ENCODE peak calls at places on chromosomes 5 and 9, in six cellular contexts. One of them, this sample, is unnamed.

GRCh38 chr5:56288880-56289601 is 55.9 kb upstream of the ANKRD55 start:
- DNase-seq in transverse colon: no peak
- DNase-seq in body of pancreas: peak
- DNase-seq in prostate gland: no peak
- DNase-seq in K562: peak
- DNase-seq in ovary: no peak
- DNase-seq in this sample: no peak

GRCh38 chr5:142696379-142696778 is 10.5 kb upstream of the FGF1 start:
- DNase-seq in transverse colon: no peak
- DNase-seq in body of pancreas: no peak
- DNase-seq in prostate gland: no peak
- DNase-seq in K562: no peak
- DNase-seq in ovary: no peak
- DNase-seq in this sample: no peak

GRCh38 chr5:122311888-122312669 is at the start of gene SNCAIP:
- DNase-seq in transverse colon: peak
- DNase-seq in body of pancreas: peak
- DNase-seq in prostate gland: peak
- DNase-seq in K562: peak
- DNase-seq in ovary: peak
- DNase-seq in this sample: peak

GRCh38 chr5:168726342-168726741 is 147.2 kb upstream of the PANK3 start:
- DNase-seq in transverse colon: no peak
- DNase-seq in body of pancreas: no peak
- DNase-seq in prostate gland: no peak
- DNase-seq in K562: no peak
- DNase-seq in ovary: no peak
- DNase-seq in this sample: no peak

GRCh38 chr9:86097510-86098224 is 1.7 kb downstream of the GOLM1 start:
- DNase-seq in transverse colon: peak
- DNase-seq in body of pancreas: no peak
- DNase-seq in prostate gland: no peak
- DNase-seq in K562: no peak
- DNase-seq in ovary: no peak
- DNase-seq in this sample: no peak

GRCh38 chr9:93132946-93133640 is 958 bp downstream of the NINJ1 start:
- DNase-seq in transverse colon: peak
- DNase-seq in body of pancreas: no peak
- DNase-seq in prostate gland: peak
- DNase-seq in K562: no peak
- DNase-seq in ovary: peak
- DNase-seq in this sample: peak

GRCh38 chr5:142872217-142872616 is 102.0 kb downstream of the ARHGAP26 start:
- DNase-seq in transverse colon: no peak
- DNase-seq in body of pancreas: no peak
- DNase-seq in prostate gland: no peak
- DNase-seq in K562: no peak
- DNase-seq in ovary: no peak
- DNase-seq in this sample: no peak

GRCh38 chr9:116152941-116153764 is 438 bp upstream of the PAPPA start:
- DNase-seq in transverse colon: no peak
- DNase-seq in body of pancreas: no peak
- DNase-seq in prostate gland: no peak
- DNase-seq in K562: no peak
- DNase-seq in ovary: peak
- DNase-seq in this sample: no peak

GRCh38 chr5:117337064-117337749 is 762.6 kb upstream of the SEMA6A start:
- DNase-seq in transverse colon: peak
- DNase-seq in body of pancreas: no peak
- DNase-seq in prostate gland: no peak
- DNase-seq in K562: no peak
- DNase-seq in ovary: no peak
- DNase-seq in this sample: peak

GRCh38 chr9:124409410-124409809 is 5.8 kb downstream of the PSMB7 start:
- DNase-seq in transverse colon: no peak
- DNase-seq in body of pancreas: no peak
- DNase-seq in prostate gland: no peak
- DNase-seq in K562: no peak
- DNase-seq in ovary: no peak
- DNase-seq in this sample: no peak

GRCh38 chr5:40486437-40487270 is 193.1 kb upstream of the PTGER4 start:
- DNase-seq in transverse colon: no peak
- DNase-seq in body of pancreas: peak
- DNase-seq in prostate gland: no peak
- DNase-seq in K562: no peak
- DNase-seq in ovary: no peak
- DNase-seq in this sample: no peak

GRCh38 chr5:29169851-29170250 is 2023.6 kb upstream of the CDH6 start:
- DNase-seq in transverse colon: no peak
- DNase-seq in body of pancreas: no peak
- DNase-seq in prostate gland: no peak
- DNase-seq in K562: no peak
- DNase-seq in ovary: no peak
- DNase-seq in this sample: no peak

GRCh38 chr9:15277400-15278137 is 29.4 kb downstream of the TTC39B start:
- DNase-seq in transverse colon: no peak
- DNase-seq in body of pancreas: no peak
- DNase-seq in prostate gland: no peak
- DNase-seq in K562: no peak
- DNase-seq in ovary: no peak
- DNase-seq in this sample: no peak

GRCh38 chr5:13917061-13917460 is 27.4 kb downstream of the DNAH5 start:
- DNase-seq in transverse colon: no peak
- DNase-seq in body of pancreas: no peak
- DNase-seq in prostate gland: no peak
- DNase-seq in K562: no peak
- DNase-seq in ovary: no peak
- DNase-seq in this sample: no peak

GRCh38 chr9:21465859-21466518 is 16.1 kb downstream of the IFNE start:
- DNase-seq in transverse colon: no peak
- DNase-seq in body of pancreas: peak
- DNase-seq in prostate gland: peak
- DNase-seq in K562: no peak
- DNase-seq in ovary: no peak
- DNase-seq in this sample: no peak

GRCh38 chr9:110048473-110048975 is 159.4 kb downstream of the C9orf152 start:
- DNase-seq in transverse colon: peak
- DNase-seq in body of pancreas: peak
- DNase-seq in prostate gland: peak
- DNase-seq in K562: peak
- DNase-seq in ovary: peak
- DNase-seq in this sample: peak

GRCh38 chr9:104854613-104855012 is 73.3 kb downstream of the ABCA1 start:
- DNase-seq in transverse colon: no peak
- DNase-seq in body of pancreas: no peak
- DNase-seq in prostate gland: no peak
- DNase-seq in K562: no peak
- DNase-seq in ovary: no peak
- DNase-seq in this sample: no peak

GRCh38 chr9:100160021-100160420 is 61.0 kb downstream of the INVS start:
- DNase-seq in transverse colon: no peak
- DNase-seq in body of pancreas: no peak
- DNase-seq in prostate gland: no peak
- DNase-seq in K562: no peak
- DNase-seq in ovary: no peak
- DNase-seq in this sample: no peak

GRCh38 chr9:74696520-74696919 is 191.2 kb downstream of the TRPM6 start:
- DNase-seq in transverse colon: no peak
- DNase-seq in body of pancreas: no peak
- DNase-seq in prostate gland: no peak
- DNase-seq in K562: no peak
- DNase-seq in ovary: no peak
- DNase-seq in this sample: no peak

GRCh38 chr5:111755942-111756353 is 1.0 kb downstream of the NREP start:
- DNase-seq in transverse colon: no peak
- DNase-seq in body of pancreas: no peak
- DNase-seq in prostate gland: no peak
- DNase-seq in K562: no peak
- DNase-seq in ovary: no peak
- DNase-seq in this sample: no peak

GRCh38 chr5:126852104-126852531 is 75.2 kb downstream of the LMNB1 start:
- DNase-seq in transverse colon: no peak
- DNase-seq in body of pancreas: no peak
- DNase-seq in prostate gland: no peak
- DNase-seq in K562: no peak
- DNase-seq in ovary: peak
- DNase-seq in this sample: no peak

GRCh38 chr5:178931846-178932760 is 8.9 kb upstream of the ZNF454 start:
- DNase-seq in transverse colon: no peak
- DNase-seq in body of pancreas: no peak
- DNase-seq in prostate gland: no peak
- DNase-seq in K562: no peak
- DNase-seq in ovary: no peak
- DNase-seq in this sample: no peak

GRCh38 chr5:57950616-57951228 is 468.1 kb upstream of the ACTBL2 start:
- DNase-seq in transverse colon: no peak
- DNase-seq in body of pancreas: no peak
- DNase-seq in prostate gland: no peak
- DNase-seq in K562: no peak
- DNase-seq in ovary: no peak
- DNase-seq in this sample: no peak

GRCh38 chr5:172941067-172941516 is 18.1 kb upstream of the RPL26L1 start:
- DNase-seq in transverse colon: no peak
- DNase-seq in body of pancreas: no peak
- DNase-seq in prostate gland: no peak
- DNase-seq in K562: no peak
- DNase-seq in ovary: no peak
- DNase-seq in this sample: no peak

GRCh38 chr5:107285772-107286171 is 385.0 kb downstream of the EFNA5 start:
- DNase-seq in transverse colon: no peak
- DNase-seq in body of pancreas: no peak
- DNase-seq in prostate gland: no peak
- DNase-seq in K562: no peak
- DNase-seq in ovary: no peak
- DNase-seq in this sample: no peak

GRCh38 chr5:37071901-37072581 is 177.1 kb downstream of the CPLANE1 start:
- DNase-seq in transverse colon: no peak
- DNase-seq in body of pancreas: no peak
- DNase-seq in prostate gland: no peak
- DNase-seq in K562: no peak
- DNase-seq in ovary: no peak
- DNase-seq in this sample: no peak

GRCh38 chr5:4994994-4995393 is 145.1 kb upstream of the ADAMTS16 start:
- DNase-seq in transverse colon: no peak
- DNase-seq in body of pancreas: no peak
- DNase-seq in prostate gland: no peak
- DNase-seq in K562: no peak
- DNase-seq in ovary: peak
- DNase-seq in this sample: no peak

GRCh38 chr5:176700239-176700847 is 53.1 kb downstream of the TSPAN17 start:
- DNase-seq in transverse colon: no peak
- DNase-seq in body of pancreas: no peak
- DNase-seq in prostate gland: no peak
- DNase-seq in K562: peak
- DNase-seq in ovary: no peak
- DNase-seq in this sample: no peak

GRCh38 chr5:64635056-64635686 is 55.1 kb upstream of the SHISAL2B start:
- DNase-seq in transverse colon: no peak
- DNase-seq in body of pancreas: no peak
- DNase-seq in prostate gland: no peak
- DNase-seq in K562: peak
- DNase-seq in ovary: no peak
- DNase-seq in this sample: no peak

GRCh38 chr5:67425514-67425913 is 228.9 kb upstream of the CD180 start:
- DNase-seq in transverse colon: no peak
- DNase-seq in body of pancreas: no peak
- DNase-seq in prostate gland: no peak
- DNase-seq in K562: no peak
- DNase-seq in ovary: no peak
- DNase-seq in this sample: no peak

GRCh38 chr5:6773342-6774035 is 60.3 kb downstream of the TENT4A start:
- DNase-seq in transverse colon: no peak
- DNase-seq in body of pancreas: no peak
- DNase-seq in prostate gland: no peak
- DNase-seq in K562: no peak
- DNase-seq in ovary: no peak
- DNase-seq in this sample: no peak

DNA sequence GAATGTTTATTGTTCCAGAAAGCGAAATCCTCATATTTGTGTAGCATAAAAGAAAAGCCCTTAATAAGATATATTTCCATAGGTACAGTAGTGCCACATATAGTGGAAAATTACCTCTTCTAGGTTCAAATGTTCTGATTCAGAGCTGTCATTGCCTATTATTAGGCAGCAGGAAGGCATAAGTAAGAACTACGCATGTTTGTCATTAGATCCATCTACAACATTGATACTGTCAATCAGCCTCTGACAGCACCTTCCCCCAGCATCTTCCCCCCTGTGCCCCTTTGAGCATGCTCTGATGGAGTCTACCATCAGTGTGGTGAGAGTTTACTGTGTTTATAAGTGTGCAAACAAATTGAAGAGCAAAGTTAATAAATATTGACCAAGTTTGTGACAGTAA is 816.1 kb downstream of the TLE4 start:
- DNase-seq in transverse colon: no peak
- DNase-seq in body of pancreas: no peak
- DNase-seq in prostate gland: no peak
- DNase-seq in K562: no peak
- DNase-seq in ovary: no peak
- DNase-seq in this sample: no peak
- H3K27ac ChIP-seq in transverse colon: no peak
- H3K27ac ChIP-seq in body of pancreas: no peak
- H3K27ac ChIP-seq in prostate gland: no peak
- H3K27ac ChIP-seq in K562: no peak
- H3K27ac ChIP-seq in ovary: no peak
- H3K27ac ChIP-seq in this sample: no peak

GRCh38 chr9:128913995-128914772 is 6.6 kb upstream of the PHYHD1 start:
- DNase-seq in transverse colon: no peak
- DNase-seq in body of pancreas: no peak
- DNase-seq in prostate gland: no peak
- DNase-seq in K562: no peak
- DNase-seq in ovary: no peak
- DNase-seq in this sample: no peak
- TF ChIP-seq POLR2A in transverse colon: no peak
- TF ChIP-seq POLR2A in body of pancreas: no peak
- TF ChIP-seq POLR2A in prostate gland: no peak
- TF ChIP-seq POLR2A in K562: no peak
- TF ChIP-seq POLR2A in ovary: no peak
- TF ChIP-seq POLR2A in this sample: no peak

GRCh38 chr5:116013207-116013777 is 19.0 kb upstream of the ARL14EPL start:
- DNase-seq in transverse colon: no peak
- DNase-seq in body of pancreas: no peak
- DNase-seq in prostate gland: no peak
- DNase-seq in K562: no peak
- DNase-seq in ovary: no peak
- DNase-seq in this sample: no peak
- H3K27ac ChIP-seq in transverse colon: no peak
- H3K27ac ChIP-seq in body of pancreas: no peak
- H3K27ac ChIP-seq in prostate gland: no peak
- H3K27ac ChIP-seq in K562: no peak
- H3K27ac ChIP-seq in ovary: no peak
- H3K27ac ChIP-seq in this sample: no peak

GRCh38 chr5:150505041-150505511 is 2.9 kb upstream of the NDST1 start:
- DNase-seq in transverse colon: no peak
- DNase-seq in body of pancreas: no peak
- DNase-seq in prostate gland: no peak
- DNase-seq in K562: no peak
- DNase-seq in ovary: no peak
- DNase-seq in this sample: no peak
- TF ChIP-seq POLR2A in transverse colon: no peak
- TF ChIP-seq POLR2A in body of pancreas: no peak
- TF ChIP-seq POLR2A in prostate gland: no peak
- TF ChIP-seq POLR2A in K562: no peak
- TF ChIP-seq POLR2A in ovary: no peak
- TF ChIP-seq POLR2A in this sample: no peak

This sample was measured in spleen.